ENCODE peak calls at places on chromosomes 5 and 9, in ten cellular contexts. P, S, C, W, B, T, V, E, F and U are unnamed samples.

GRCh38 chr5:168370826-168371225 is 79.4 kb downstream of the WWC1 start:
- DNase-seq in F (no peak), W (no peak), V (no peak), S (no peak), P (no peak), C (no peak), E (no peak), B (no peak), T (no peak), U (no peak)

GRCh38 chr5:102834438-102834964 is 79.4 kb downstream of the PAM start:
- DNase-seq in B (no peak), E (no peak), P (no peak), F (no peak), C (no peak), S (no peak), T (no peak), V (no peak), W (no peak), U (no peak)

GRCh38 chr9:3398232-3398648 is 127.6 kb downstream of the RFX3 start:
- DNase-seq in P (no peak), E (no peak), V (no peak), S (no peak), B (no peak), W (peak; percentile 8), T (no peak), F (no peak), C (no peak), U (no peak)

GRCh38 chr9:99851028-99851822 is 29.5 kb downstream of the NR4A3 start:
- DNase-seq in V (no peak), B (no peak), F (no peak), C (no peak), W (no peak), S (no peak), T (no peak), P (no peak), E (no peak), U (no peak)

GRCh38 chr5:132180134-132180745 is 47.4 kb downstream of the P4HA2 start:
- DNase-seq in B (peak; percentile 51), W (peak; percentile 37), T (peak; percentile 82), E (no peak), S (no peak), V (no peak), F (peak; percentile 77), C (peak; percentile 9), P (no peak), U (no peak)

GRCh38 chr9:82456621-82457020 is 468.0 kb downstream of the SPATA31D1 start:
- DNase-seq in W (no peak), V (no peak), F (peak; percentile 54), T (peak; percentile 15), P (no peak), S (no peak), E (no peak), C (no peak), B (peak; percentile 56), U (no peak)

GRCh38 chr5:14168139-14168792 is 25.1 kb downstream of the TRIO start:
- DNase-seq in T (peak; percentile 44), C (no peak), W (no peak), S (no peak), V (no peak), P (no peak), E (no peak), B (no peak), F (peak; percentile 65), U (no peak)

GRCh38 chr5:19987594-19988345 is at the start of gene CDH18:
- DNase-seq in E (peak; percentile 78), P (peak; percentile 83), V (no peak), B (peak; percentile 13), F (peak; percentile 14), S (peak; percentile 14), W (peak; percentile 62), T (peak; percentile 62), C (peak; percentile 93), U (no peak)

GRCh38 chr9:130118841-130119520 is 53.2 kb upstream of the NCS1 start:
- DNase-seq in S (no peak), C (peak; percentile 54), B (no peak), E (no peak), V (no peak), P (peak; percentile 74), W (peak; percentile 18), T (no peak), F (peak; percentile 33), U (no peak)

GRCh38 chr5:64635056-64635686 is 55.1 kb upstream of the SHISAL2B start:
- DNase-seq in T (peak; percentile 50), C (no peak), V (no peak), E (no peak), F (peak; percentile 46), W (no peak), S (no peak), B (peak; percentile 20), P (no peak), U (no peak)

GRCh38 chr5:163561339-163561738 is 55.9 kb downstream of the MAT2B start:
- DNase-seq in S (no peak), F (no peak), E (no peak), B (no peak), W (no peak), P (no peak), C (no peak), T (no peak), V (no peak), U (no peak)

GRCh38 chr9:16509946-16510504 is 360.4 kb downstream of the BNC2 start:
- DNase-seq in W (no peak), B (peak; percentile 40), F (peak; percentile 86), S (no peak), C (no peak), V (no peak), P (no peak), E (no peak), T (peak; percentile 43), U (no peak)

GRCh38 chr5:125408582-125409069 is 662.2 kb upstream of the ZNF608 start:
- DNase-seq in T (peak; percentile 98), V (no peak), C (no peak), E (no peak), B (peak; percentile 94), S (no peak), P (no peak), W (peak; percentile 28), F (peak; percentile 96), U (no peak)

GRCh38 chr9:17824191-17824926 is 245.5 kb downstream of the SH3GL2 start:
- DNase-seq in P (no peak), B (no peak), E (no peak), W (no peak), T (no peak), C (peak; percentile 71), S (no peak), F (no peak), V (no peak), U (no peak)

GRCh38 chr9:86304236-86304730 is 21.9 kb upstream of the ISCA1 start:
- DNase-seq in T (no peak), V (no peak), P (no peak), C (no peak), F (no peak), W (no peak), B (no peak), S (no peak), E (no peak), U (no peak)

GRCh38 chr9:112970939-112971338 is 41.1 kb downstream of the ZNF883 start:
- DNase-seq in S (no peak), B (peak; percentile 3), T (peak; percentile 21), W (no peak), E (no peak), V (no peak), F (peak; percentile 23), C (no peak), P (no peak), U (no peak)

GRCh38 chr9:112969730-112970129 is 42.3 kb downstream of the ZNF883 start:
- DNase-seq in F (no peak), V (no peak), E (no peak), B (no peak), S (no peak), P (no peak), T (no peak), W (no peak), C (no peak), U (no peak)

GRCh38 chr9:112971415-112971814 is 40.6 kb downstream of the ZNF883 start:
- DNase-seq in S (no peak), T (peak; percentile 34), F (peak; percentile 36), C (no peak), W (peak; percentile 7), P (peak; percentile 57), E (peak; percentile 14), V (no peak), B (no peak), U (no peak)
- TF ChIP-seq CTCF in S (no peak), T (peak; percentile 26), F (peak; percentile 37), C (no peak), W (peak; percentile 6), P (peak; percentile 67), E (peak; percentile 34), V (no peak), B (no peak), U (no peak)

DNA sequence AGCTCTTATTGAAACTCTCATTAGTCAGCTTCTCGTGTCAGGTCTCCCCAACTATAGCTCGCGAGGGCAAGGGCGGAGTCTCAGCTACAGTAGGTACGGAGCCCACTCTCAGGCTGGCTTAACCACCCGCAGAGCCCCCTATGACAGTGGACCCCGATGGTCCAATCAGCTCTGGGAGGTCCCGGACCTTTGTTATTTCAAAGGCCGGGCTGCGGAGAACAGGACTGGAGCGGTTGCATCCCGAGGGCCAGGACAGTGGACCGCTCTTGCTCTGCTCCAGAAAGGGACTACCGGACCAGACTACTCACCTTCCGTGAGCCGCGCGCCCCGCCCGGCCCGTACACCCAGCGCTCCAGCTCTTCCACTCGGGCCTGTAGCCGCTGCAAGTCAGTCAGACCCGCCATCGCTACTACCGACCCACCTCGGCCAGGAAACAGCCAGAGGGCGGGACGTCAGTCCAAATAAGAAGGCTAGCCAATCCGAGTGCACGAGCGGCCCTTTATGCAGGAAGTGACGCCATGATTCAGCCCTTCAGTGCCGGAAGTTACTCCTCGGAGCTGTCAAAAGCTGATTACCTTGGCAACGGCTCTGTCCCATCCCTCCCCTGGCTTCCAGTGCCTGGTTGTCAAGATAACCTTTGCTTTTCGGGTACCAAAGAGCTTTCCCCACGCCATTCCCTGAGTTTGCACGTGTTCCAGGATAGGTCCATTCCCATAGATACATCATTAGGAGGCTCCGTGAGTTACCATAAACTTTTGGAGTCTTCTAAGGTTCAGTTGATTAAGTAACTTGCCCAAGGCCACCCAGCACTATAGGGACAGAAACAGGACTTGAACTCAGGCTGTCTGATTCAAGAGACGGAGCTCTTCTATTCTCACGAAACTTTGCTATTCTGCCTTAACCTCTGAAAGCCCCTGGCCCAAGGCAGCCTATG is at the start of gene DCTN3:
- DNase-seq in T (peak; percentile 92), V (peak; percentile 69), B (peak; percentile 91), W (peak; percentile 97), P (peak; percentile 95), F (peak; percentile 94), S (peak; percentile 93), C (peak; percentile 97), E (peak; percentile 86), U (peak; percentile 85)
- TF ChIP-seq CTCF in T (no peak), V (no peak), B (no peak), W (no peak), P (no peak), F (no peak), S (no peak), C (no peak), E (no peak), U (no peak)

GRCh38 chr9:38066167-38066906 is 2.7 kb downstream of the SHB start:
- DNase-seq in W (peak; percentile 30), T (peak; percentile 46), F (no peak), S (no peak), V (no peak), C (peak; percentile 15), P (no peak), B (no peak), E (no peak), U (no peak)
- TF ChIP-seq CTCF in W (peak; percentile 38), T (no peak), F (peak; percentile 14), S (no peak), V (no peak), C (no peak), P (peak; percentile 49), B (peak; percentile 12), E (peak; percentile 7), U (no peak)

GRCh38 chr9:109574061-109574882 is 76.2 kb upstream of the PTPN3 start:
- DNase-seq in F (peak; percentile 70), E (peak; percentile 44), T (peak; percentile 76), V (no peak), B (peak; percentile 37), W (peak; percentile 42), P (no peak), C (peak; percentile 5), S (peak; percentile 65), U (no peak)
- TF ChIP-seq CTCF in F (peak; percentile 78), E (peak; percentile 75), T (peak; percentile 71), V (no peak), B (peak; percentile 62), W (peak; percentile 72), P (peak; percentile 84), C (peak; percentile 84), S (peak; percentile 60), U (peak; percentile 44)